ENCODE peak calls at places on chromosomes 2 and 18, in seven cellular contexts. J, T, K, A, P, Z and G are unnamed samples.

GRCh38 chr2:20562540-20563225 is 88.2 kb downstream of the HS1BP3 start:
- DNase-seq in J (peak; percentile 39), T (no peak), K (no peak), A (no peak), P (peak; percentile 47), Z (no peak), G (no peak)

GRCh38 chr2:72144746-72145657 is 2.7 kb downstream of the CYP26B1 start:
- DNase-seq in J (no peak), T (peak; percentile 69), K (peak; percentile 48), A (no peak), P (no peak), Z (peak; percentile 39), G (peak; percentile 72)

GRCh38 chr2:27085670-27086089 is 892 bp upstream of the KHK start:
- DNase-seq in J (peak; percentile 75), T (peak; percentile 80), K (peak; percentile 82), A (peak; percentile 69), P (peak; percentile 69), Z (peak; percentile 84), G (peak; percentile 94)

GRCh38 chr2:191927991-191928390 is 81.1 kb upstream of the CAVIN2 start:
- DNase-seq in J (peak; percentile 21), T (no peak), K (no peak), A (no peak), P (peak; percentile 65), Z (no peak), G (no peak)

GRCh38 chr2:119126650-119127049 is 31.9 kb downstream of the C1QL2 start:
- DNase-seq in J (peak; percentile 11), T (peak; percentile 14), K (peak; percentile 24), A (no peak), P (peak; percentile 12), Z (no peak), G (no peak)

GRCh38 chr18:79483971-79484491 is 88.3 kb downstream of the NFATC1 start:
- DNase-seq in J (no peak), T (no peak), K (peak; percentile 12), A (no peak), P (no peak), Z (peak; percentile 7), G (peak; percentile 53)

GRCh38 chr2:98560256-98560771 is 48.0 kb downstream of the COA5 start:
- DNase-seq in J (peak; percentile 91), T (no peak), K (peak; percentile 52), A (peak; percentile 83), P (peak; percentile 92), Z (peak; percentile 58), G (peak; percentile 85)

GRCh38 chr18:32773187-32773712 is 427 bp upstream of the KLHL14 start:
- DNase-seq in J (no peak), T (no peak), K (no peak), A (no peak), P (no peak), Z (no peak), G (no peak)

DNA sequence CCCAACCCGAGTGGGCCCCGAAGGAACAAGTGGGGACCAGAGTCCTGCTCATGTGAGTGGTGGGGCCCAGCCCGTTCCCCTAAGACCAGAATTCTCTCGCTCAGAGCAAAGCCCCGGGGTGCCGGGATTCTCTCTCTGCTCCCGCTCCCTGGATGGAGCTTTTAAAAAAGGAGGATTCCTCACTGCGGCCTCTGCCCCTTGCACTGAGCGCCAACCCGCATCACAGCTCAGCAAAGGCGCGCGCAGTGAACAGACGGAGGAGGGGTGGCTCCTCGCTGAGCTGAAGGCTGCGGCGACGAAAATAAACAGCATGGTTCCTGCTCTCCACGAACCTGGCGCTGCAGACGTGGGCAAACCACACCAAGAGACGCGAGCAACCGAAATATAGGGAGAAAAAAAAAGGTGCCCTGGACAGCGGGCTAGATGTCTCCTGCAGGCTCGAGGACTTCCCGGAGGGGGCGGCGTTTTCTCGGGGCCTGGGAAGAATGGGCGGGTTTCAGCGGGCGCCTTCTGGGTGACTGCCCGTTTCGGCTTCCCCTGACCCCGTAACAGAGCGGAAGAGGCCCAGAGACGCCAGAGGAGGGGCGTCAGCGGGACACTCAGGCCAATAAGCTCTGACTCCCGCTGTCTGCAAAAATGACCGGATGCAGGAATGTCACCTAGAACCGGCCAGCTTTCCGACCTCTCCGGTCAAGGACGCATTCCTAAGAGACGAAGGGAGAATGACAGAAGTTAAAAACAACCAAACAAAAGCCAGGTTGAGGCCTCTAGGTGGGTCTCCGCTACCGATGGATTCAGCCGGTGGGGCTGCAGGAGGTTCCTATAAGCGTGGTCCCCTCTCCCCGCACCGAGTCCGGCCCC is 819 bp upstream of the KLF11 start:
- DNase-seq in J (peak; percentile 70), T (peak; percentile 33), K (peak; percentile 89), A (peak; percentile 61), P (peak; percentile 57), Z (peak; percentile 61), G (peak; percentile 94)
- H3K4me3 ChIP-seq in J (peak overlapping the region; percentile 43), T (peak overlapping the region; percentile 46), K (peak overlapping the region; percentile 67), A (peak overlapping the region; percentile 66), P (peak overlapping the region; percentile 36), Z (peak overlapping the region; percentile 49), G (peak overlapping the region; percentile 70)

GRCh38 chr2:240892361-240892760 is 3.6 kb downstream of the MAB21L4 start:
- DNase-seq in J (no peak), T (no peak), K (no peak), A (no peak), P (no peak), Z (no peak), G (no peak)
- H3K4me3 ChIP-seq in J (no peak overlapping the region), T (no peak overlapping the region), K (no peak overlapping the region), A (no peak overlapping the region), P (no peak overlapping the region), Z (no peak overlapping the region), G (no peak overlapping the region)

DNA sequence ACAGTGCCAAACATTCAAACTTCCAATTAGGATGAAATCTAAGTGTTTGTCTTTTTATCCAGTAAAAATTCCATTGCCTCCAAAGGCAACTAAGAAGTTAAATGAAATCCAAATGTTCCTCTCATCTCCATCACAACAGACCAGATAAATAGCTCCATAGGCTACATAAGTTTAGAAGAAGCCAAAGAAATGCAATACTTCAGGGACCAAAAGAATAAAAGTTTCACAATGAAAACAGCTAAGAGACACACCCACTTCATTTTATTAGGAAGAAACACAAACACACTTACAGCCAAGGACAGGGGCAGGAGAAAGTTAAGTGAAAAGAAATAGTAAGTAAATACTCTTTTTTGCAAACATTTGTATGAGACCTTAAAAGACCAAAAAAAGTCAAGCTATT is 88.5 kb upstream of the CCDC150 start:
- DNase-seq in J (peak; percentile 2), T (no peak), K (no peak), A (peak; percentile 47), P (peak; percentile 16), Z (no peak), G (no peak)
- H3K4me3 ChIP-seq in J (no peak overlapping the region), T (no peak overlapping the region), K (no peak overlapping the region), A (no peak overlapping the region), P (no peak overlapping the region), Z (no peak overlapping the region), G (no peak overlapping the region)

DNA sequence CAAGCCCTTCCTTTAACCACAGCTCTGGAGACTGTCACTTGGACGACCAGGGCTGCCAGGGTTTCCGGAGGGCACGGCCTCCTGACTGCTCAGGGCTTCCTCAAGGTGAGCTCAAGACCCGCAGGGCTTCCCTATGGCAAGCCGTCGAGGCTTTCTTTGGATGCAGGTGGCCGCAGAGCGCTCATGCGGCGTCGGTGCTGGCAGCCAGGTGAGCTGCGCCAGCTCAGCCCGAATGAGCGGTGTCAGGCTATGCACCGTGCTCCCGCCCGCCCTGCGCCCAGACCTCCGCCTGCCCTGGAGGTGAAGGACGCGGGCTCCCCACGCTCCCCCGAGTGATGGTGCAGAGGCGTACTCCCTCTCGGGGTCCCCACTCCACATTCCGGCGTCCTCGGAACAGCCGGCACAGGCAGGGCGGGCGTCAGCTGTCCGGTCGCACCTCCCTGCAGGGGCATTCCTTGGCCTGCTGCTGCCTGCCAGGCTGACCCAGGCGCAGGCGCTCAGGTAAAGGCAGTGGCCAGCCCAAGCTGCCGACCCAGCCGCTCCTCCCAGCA is 20.8 kb upstream of the TUBB6 start:
- DNase-seq in J (no peak), T (no peak), K (no peak), A (no peak), P (no peak), Z (no peak), G (no peak)
- H3K4me3 ChIP-seq in J (peak overlapping the region; percentile 51), T (no peak overlapping the region), K (peak overlapping the region; percentile 65), A (peak overlapping the region; percentile 65), P (peak overlapping the region; percentile 51), Z (peak overlapping the region; percentile 51), G (peak overlapping the region; percentile 49)

DNA sequence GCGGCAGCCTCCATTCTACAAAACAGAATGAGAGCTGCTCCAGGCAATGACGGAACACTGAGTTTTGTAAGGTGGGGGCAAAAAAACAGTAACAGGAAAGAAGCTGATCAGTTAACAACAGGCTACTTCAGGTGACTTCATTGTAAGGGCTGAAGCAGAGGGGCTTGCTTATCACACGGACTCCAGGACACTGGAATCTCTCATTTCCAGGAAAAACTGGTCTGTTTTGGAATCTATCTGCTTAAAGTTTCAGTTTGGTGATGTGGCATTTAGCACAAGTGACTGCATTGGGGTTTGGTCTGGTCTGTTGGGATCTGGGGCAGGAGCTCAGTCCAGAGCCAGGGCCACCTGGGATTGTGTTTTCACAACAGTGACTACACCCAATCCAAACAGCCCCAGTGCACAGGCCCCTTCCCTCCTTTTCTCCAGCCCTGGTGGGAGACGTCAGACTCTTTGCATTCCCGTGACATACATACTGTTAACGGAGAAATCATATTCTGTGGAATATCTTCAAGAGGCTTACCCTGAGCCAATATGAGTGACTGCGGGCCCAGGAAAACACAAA is 14.1 kb downstream of the AMER3 start:
- DNase-seq in J (no peak), T (no peak), K (no peak), A (no peak), P (no peak), Z (no peak), G (no peak)
- H3K4me3 ChIP-seq in J (no peak overlapping the region), T (no peak overlapping the region), K (no peak overlapping the region), A (no peak overlapping the region), P (no peak overlapping the region), Z (no peak overlapping the region), G (no peak overlapping the region)

DNA sequence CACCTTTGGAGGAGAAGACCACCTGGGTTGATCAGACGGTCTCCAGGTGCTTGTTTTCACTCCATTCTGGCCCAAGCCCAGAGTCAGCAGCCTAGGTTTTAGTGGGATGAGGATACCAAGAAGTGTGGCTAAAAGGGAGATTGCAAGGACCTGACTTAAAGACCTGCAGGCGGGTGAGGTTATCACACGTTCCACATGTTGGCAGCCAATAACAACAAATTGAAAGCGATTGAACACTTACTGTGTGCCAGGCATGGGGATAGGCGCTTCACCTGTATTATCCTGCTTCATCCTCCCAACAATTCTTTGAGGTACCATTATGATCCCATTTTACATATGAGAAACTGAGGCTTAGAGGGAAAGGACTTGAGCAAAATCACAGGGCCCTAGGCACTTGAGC is 5.0 kb downstream of the ARL4C start:
- DNase-seq in J (no peak), T (no peak), K (no peak), A (no peak), P (no peak), Z (no peak), G (no peak)
- H3K4me3 ChIP-seq in J (no peak overlapping the region), T (no peak overlapping the region), K (no peak overlapping the region), A (no peak overlapping the region), P (no peak overlapping the region), Z (no peak overlapping the region), G (no peak overlapping the region)

DNA sequence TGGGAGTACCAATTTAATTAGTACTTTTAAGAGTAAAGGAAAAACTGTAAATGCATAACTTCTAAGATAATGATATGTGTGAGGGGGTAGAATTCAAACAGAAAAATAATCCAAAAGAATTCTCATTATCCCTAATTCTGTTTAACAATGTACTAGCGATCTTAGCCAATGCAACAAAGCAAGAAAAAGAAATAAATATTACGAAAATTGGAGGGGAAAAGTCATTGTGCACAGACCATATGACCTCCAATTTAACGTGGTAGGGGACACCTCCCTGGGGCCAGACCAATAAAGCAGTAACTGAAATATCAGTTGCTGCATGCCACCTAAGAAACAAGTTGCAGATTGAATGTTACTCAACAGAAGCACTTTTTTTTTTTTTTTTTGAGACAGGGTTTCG is 25.9 kb upstream of the PEX13 start:
- DNase-seq in J (no peak), T (no peak), K (no peak), A (no peak), P (no peak), Z (no peak), G (no peak)
- H3K4me3 ChIP-seq in J (no peak overlapping the region), T (no peak overlapping the region), K (no peak overlapping the region), A (no peak overlapping the region), P (no peak overlapping the region), Z (no peak overlapping the region), G (no peak overlapping the region)